ENCODE peak calls at places on chromosome 22, in six cellular contexts. One of them, this sample, is unnamed.

GRCh38 chr22:19291218-19291579 is 320 bp downstream of the CLTCL1 start:
- DNase-seq in heart left ventricle: peak; percentile 46
- DNase-seq in A549: no peak
- DNase-seq in lower leg skin: peak; percentile 88
- DNase-seq in body of pancreas: peak; percentile 46
- DNase-seq in NB4: peak; percentile 62
- DNase-seq in this sample: no peak

GRCh38 chr22:26479792-26480610 is 3.6 kb downstream of the HPS4 start:
- DNase-seq in heart left ventricle: no peak
- DNase-seq in A549: no peak
- DNase-seq in lower leg skin: no peak
- DNase-seq in body of pancreas: no peak
- DNase-seq in NB4: peak; percentile 65
- DNase-seq in this sample: no peak

GRCh38 chr22:20131856-20132685 is 467 bp downstream of the ZDHHC8 start:
- DNase-seq in heart left ventricle: peak; percentile 66
- DNase-seq in A549: no peak
- DNase-seq in lower leg skin: no peak
- DNase-seq in body of pancreas: peak; percentile 43
- DNase-seq in NB4: no peak
- DNase-seq in this sample: no peak

GRCh38 chr22:25120093-25120561 is 79.5 kb upstream of the CRYBB3 start:
- DNase-seq in heart left ventricle: peak; percentile 33
- DNase-seq in A549: no peak
- DNase-seq in lower leg skin: no peak
- DNase-seq in body of pancreas: peak; percentile 65
- DNase-seq in NB4: no peak
- DNase-seq in this sample: peak; percentile 46

GRCh38 chr22:25718109-25718830 is 23.7 kb upstream of the MYO18B start:
- DNase-seq in heart left ventricle: no peak
- DNase-seq in A549: no peak
- DNase-seq in lower leg skin: no peak
- DNase-seq in body of pancreas: no peak
- DNase-seq in NB4: no peak
- DNase-seq in this sample: no peak

GRCh38 chr22:18110194-18110943 is at the start of gene TUBA8:
- DNase-seq in heart left ventricle: peak; percentile 79
- DNase-seq in A549: no peak
- DNase-seq in lower leg skin: peak; percentile 92
- DNase-seq in body of pancreas: peak; percentile 53
- DNase-seq in NB4: peak; percentile 77
- DNase-seq in this sample: no peak

GRCh38 chr22:44440224-44441160 is 57.5 kb downstream of the RTL6 start:
- DNase-seq in heart left ventricle: no peak
- DNase-seq in A549: no peak
- DNase-seq in lower leg skin: peak; percentile 78
- DNase-seq in body of pancreas: no peak
- DNase-seq in NB4: no peak
- DNase-seq in this sample: no peak

GRCh38 chr22:31872209-31872608 is 72.1 kb upstream of the YWHAH start:
- DNase-seq in heart left ventricle: no peak
- DNase-seq in A549: no peak
- DNase-seq in lower leg skin: no peak
- DNase-seq in body of pancreas: no peak
- DNase-seq in NB4: peak; percentile 20
- DNase-seq in this sample: no peak

GRCh38 chr22:25402501-25403283 is 161.8 kb upstream of the GRK3 start:
- DNase-seq in heart left ventricle: peak; percentile 45
- DNase-seq in A549: no peak
- DNase-seq in lower leg skin: no peak
- DNase-seq in body of pancreas: no peak
- DNase-seq in NB4: no peak
- DNase-seq in this sample: peak; percentile 40

GRCh38 chr22:28029201-28029948 is 110.3 kb upstream of the PITPNB start:
- DNase-seq in heart left ventricle: peak; percentile 57
- DNase-seq in A549: no peak
- DNase-seq in lower leg skin: peak; percentile 83
- DNase-seq in body of pancreas: peak; percentile 84
- DNase-seq in NB4: peak; percentile 28
- DNase-seq in this sample: peak; percentile 80

GRCh38 chr22:19103881-19104821 is 18.1 kb downstream of the DGCR2 start:
- DNase-seq in heart left ventricle: no peak
- DNase-seq in A549: no peak
- DNase-seq in lower leg skin: no peak
- DNase-seq in body of pancreas: peak; percentile 86
- DNase-seq in NB4: no peak
- DNase-seq in this sample: no peak

GRCh38 chr22:18927573-18927972 is 8.5 kb downstream of the PRODH start:
- DNase-seq in heart left ventricle: no peak
- DNase-seq in A549: no peak
- DNase-seq in lower leg skin: no peak
- DNase-seq in body of pancreas: no peak
- DNase-seq in NB4: no peak
- DNase-seq in this sample: no peak

GRCh38 chr22:29197096-29197495 is 8.6 kb upstream of the EMID1 start:
- DNase-seq in heart left ventricle: no peak
- DNase-seq in A549: no peak
- DNase-seq in lower leg skin: no peak
- DNase-seq in body of pancreas: no peak
- DNase-seq in NB4: no peak
- DNase-seq in this sample: no peak

GRCh38 chr22:20174785-20175596 is 24.1 kb upstream of the CCDC188 start:
- DNase-seq in heart left ventricle: no peak
- DNase-seq in A549: no peak
- DNase-seq in lower leg skin: no peak
- DNase-seq in body of pancreas: no peak
- DNase-seq in NB4: peak; percentile 32
- DNase-seq in this sample: no peak

GRCh38 chr22:26054846-26055245 is 114.4 kb upstream of the SEZ6L start:
- DNase-seq in heart left ventricle: no peak
- DNase-seq in A549: no peak
- DNase-seq in lower leg skin: no peak
- DNase-seq in body of pancreas: no peak
- DNase-seq in NB4: no peak
- DNase-seq in this sample: no peak

GRCh38 chr22:46378499-46379300 is 43.2 kb downstream of the TRMU start:
- DNase-seq in heart left ventricle: no peak
- DNase-seq in A549: no peak
- DNase-seq in lower leg skin: no peak
- DNase-seq in body of pancreas: peak; percentile 18
- DNase-seq in NB4: no peak
- DNase-seq in this sample: no peak

GRCh38 chr22:46376908-46377565 is 41.5 kb downstream of the TRMU start:
- DNase-seq in heart left ventricle: no peak
- DNase-seq in A549: no peak
- DNase-seq in lower leg skin: no peak
- DNase-seq in body of pancreas: peak; percentile 50
- DNase-seq in NB4: no peak
- DNase-seq in this sample: no peak

GRCh38 chr22:46379301-46379930 is 43.9 kb downstream of the TRMU start:
- DNase-seq in heart left ventricle: no peak
- DNase-seq in A549: no peak
- DNase-seq in lower leg skin: no peak
- DNase-seq in body of pancreas: peak; percentile 67
- DNase-seq in NB4: no peak
- DNase-seq in this sample: no peak

GRCh38 chr22:46376096-46376495 is 40.6 kb downstream of the TRMU start:
- DNase-seq in heart left ventricle: no peak
- DNase-seq in A549: no peak
- DNase-seq in lower leg skin: no peak
- DNase-seq in body of pancreas: no peak
- DNase-seq in NB4: no peak
- DNase-seq in this sample: no peak

DNA sequence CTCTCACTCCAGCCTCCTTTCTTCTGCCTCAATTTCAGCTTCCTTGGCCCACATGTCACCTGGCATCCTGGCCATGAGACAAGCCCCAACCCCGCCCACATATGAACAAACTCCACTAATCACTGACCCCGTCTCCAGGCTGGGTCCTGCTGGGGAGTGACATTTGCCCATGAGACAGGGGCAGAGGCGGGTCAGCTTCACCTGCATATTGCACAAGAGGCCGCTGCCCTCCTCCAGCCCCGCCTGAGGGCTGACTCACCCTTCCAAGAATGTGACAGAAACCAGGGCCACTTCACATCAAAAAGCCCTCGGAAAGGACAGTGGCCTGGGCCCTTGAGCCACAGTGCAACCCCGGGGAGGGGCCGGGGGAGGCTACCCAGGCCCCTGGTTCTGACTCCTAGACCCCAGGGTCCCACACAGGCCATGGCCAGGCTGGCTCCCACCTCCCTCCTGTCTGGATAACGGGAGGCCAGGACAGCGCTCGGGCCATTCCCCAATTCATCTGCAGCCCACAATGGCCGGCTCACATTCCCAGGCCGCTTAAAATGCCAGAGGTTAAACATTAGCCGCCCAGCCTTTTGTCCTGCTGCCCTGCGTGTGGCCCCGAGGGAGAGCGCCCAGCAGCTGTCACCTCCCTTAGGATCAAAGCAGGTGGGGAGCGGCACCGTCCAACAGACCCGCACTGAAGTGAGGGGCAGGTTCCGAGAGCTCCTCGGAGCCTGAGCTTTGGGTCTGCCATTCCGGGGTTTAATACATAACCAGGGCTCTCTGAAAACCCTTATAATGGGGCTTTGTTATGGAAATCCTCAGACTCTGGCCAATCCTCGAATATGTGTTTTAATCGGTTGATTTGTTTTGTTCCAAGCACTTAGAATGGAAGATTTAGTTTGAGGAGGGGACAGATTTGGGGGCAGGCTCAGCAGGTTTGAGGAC is 42.3 kb downstream of the TRMU start:
- DNase-seq in heart left ventricle: no peak
- DNase-seq in A549: peak; percentile 92
- DNase-seq in lower leg skin: no peak
- DNase-seq in body of pancreas: peak; percentile 94
- DNase-seq in NB4: no peak
- DNase-seq in this sample: peak; percentile 79
- TF ChIP-seq POLR2A in heart left ventricle: no peak
- TF ChIP-seq POLR2A in A549: no peak
- TF ChIP-seq POLR2A in lower leg skin: no peak
- TF ChIP-seq POLR2A in body of pancreas: no peak
- TF ChIP-seq POLR2A in NB4: no peak
- TF ChIP-seq POLR2A in this sample: no peak

DNA sequence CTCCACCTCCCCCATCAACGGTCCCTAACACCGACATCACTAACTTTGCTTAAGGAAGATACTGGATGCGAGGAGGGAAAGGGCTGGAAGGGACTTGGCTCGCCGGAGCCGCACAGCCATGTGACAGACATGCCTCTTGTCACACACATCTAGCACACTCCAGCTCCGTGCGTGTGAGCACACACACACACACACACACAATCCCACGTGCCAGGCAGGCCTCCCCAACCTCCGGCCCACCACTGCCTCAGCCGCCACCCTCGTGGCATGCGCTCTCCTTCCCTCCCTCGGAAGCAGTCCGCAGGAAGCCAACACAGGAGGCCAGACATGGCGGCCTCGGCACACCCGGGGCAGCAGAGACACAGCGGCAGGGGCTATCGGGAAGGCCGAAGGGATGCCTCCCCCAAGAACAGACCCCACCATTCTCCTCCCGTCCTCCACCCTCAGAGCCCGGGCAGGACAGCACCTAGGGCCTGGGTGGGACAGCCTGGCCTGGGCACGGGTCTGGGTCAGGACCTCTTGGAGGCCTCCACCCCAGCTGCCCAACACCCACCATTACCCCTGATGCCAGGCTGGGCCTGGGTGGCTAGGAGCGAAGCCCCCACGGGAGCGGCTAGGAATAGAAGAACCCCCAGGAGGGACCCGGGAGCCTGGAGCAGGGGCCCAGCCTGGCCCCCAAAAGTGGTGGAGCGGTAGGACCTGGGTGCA is 1.0 kb downstream of the MFNG start:
- DNase-seq in heart left ventricle: peak; percentile 59
- DNase-seq in A549: no peak
- DNase-seq in lower leg skin: no peak
- DNase-seq in body of pancreas: no peak
- DNase-seq in NB4: no peak
- DNase-seq in this sample: no peak
- TF ChIP-seq POLR2A in heart left ventricle: no peak
- TF ChIP-seq POLR2A in A549: no peak
- TF ChIP-seq POLR2A in lower leg skin: no peak
- TF ChIP-seq POLR2A in body of pancreas: no peak
- TF ChIP-seq POLR2A in NB4: no peak
- TF ChIP-seq POLR2A in this sample: no peak

GRCh38 chr22:30289126-30289979 is at the start of gene CASTOR1:
- DNase-seq in heart left ventricle: peak; percentile 100
- DNase-seq in A549: peak; percentile 96
- DNase-seq in lower leg skin: peak; percentile 100
- DNase-seq in body of pancreas: peak; percentile 99
- DNase-seq in NB4: peak; percentile 96
- DNase-seq in this sample: peak; percentile 87

GRCh38 chr22:30291334-30291892 is 2.1 kb upstream of the CASTOR1 start:
- DNase-seq in heart left ventricle: no peak
- DNase-seq in A549: no peak
- DNase-seq in lower leg skin: no peak
- DNase-seq in body of pancreas: no peak
- DNase-seq in NB4: no peak
- DNase-seq in this sample: no peak

GRCh38 chr22:30289980-30290313 is 642 bp upstream of the CASTOR1 start:
- DNase-seq in heart left ventricle: no peak
- DNase-seq in A549: no peak
- DNase-seq in lower leg skin: no peak
- DNase-seq in body of pancreas: no peak
- DNase-seq in NB4: no peak
- DNase-seq in this sample: no peak

GRCh38 chr22:30290318-30290678 is 993 bp upstream of the CASTOR1 start:
- DNase-seq in heart left ventricle: no peak
- DNase-seq in A549: no peak
- DNase-seq in lower leg skin: no peak
- DNase-seq in body of pancreas: no peak
- DNase-seq in NB4: peak; percentile 56
- DNase-seq in this sample: no peak

GRCh38 chr22:30290679-30291333 is 1.5 kb upstream of the CASTOR1 start:
- DNase-seq in heart left ventricle: peak; percentile 92
- DNase-seq in A549: no peak
- DNase-seq in lower leg skin: peak; percentile 98
- DNase-seq in body of pancreas: peak; percentile 86
- DNase-seq in NB4: peak; percentile 82
- DNase-seq in this sample: peak; percentile 52
- TF ChIP-seq POLR2A in heart left ventricle: no peak
- TF ChIP-seq POLR2A in A549: no peak
- TF ChIP-seq POLR2A in lower leg skin: no peak
- TF ChIP-seq POLR2A in body of pancreas: no peak
- TF ChIP-seq POLR2A in NB4: no peak
- TF ChIP-seq POLR2A in this sample: no peak

GRCh38 chr22:50530280-50530856 is 556 bp upstream of the TYMP start:
- DNase-seq in heart left ventricle: peak; percentile 91
- DNase-seq in A549: peak; percentile 54
- DNase-seq in lower leg skin: peak; percentile 97
- DNase-seq in body of pancreas: peak; percentile 63
- DNase-seq in NB4: peak; percentile 84
- DNase-seq in this sample: no peak

GRCh38 chr22:50529416-50530279 is at the start of gene TYMP:
- DNase-seq in heart left ventricle: peak; percentile 84
- DNase-seq in A549: peak; percentile 45
- DNase-seq in lower leg skin: peak; percentile 95
- DNase-seq in body of pancreas: peak; percentile 44
- DNase-seq in NB4: no peak
- DNase-seq in this sample: no peak

GRCh38 chr22:50532353-50532700 is 2.5 kb upstream of the TYMP start:
- DNase-seq in heart left ventricle: peak; percentile 54
- DNase-seq in A549: no peak
- DNase-seq in lower leg skin: no peak
- DNase-seq in body of pancreas: no peak
- DNase-seq in NB4: no peak
- DNase-seq in this sample: no peak

GRCh38 chr22:50531546-50532352 is 1.9 kb upstream of the TYMP start:
- DNase-seq in heart left ventricle: peak; percentile 89
- DNase-seq in A549: no peak
- DNase-seq in lower leg skin: peak; percentile 97
- DNase-seq in body of pancreas: peak; percentile 73
- DNase-seq in NB4: peak; percentile 77
- DNase-seq in this sample: no peak

GRCh38 chr22:50530857-50531545 is 1.2 kb upstream of the TYMP start:
- DNase-seq in heart left ventricle: peak; percentile 90
- DNase-seq in A549: peak; percentile 60
- DNase-seq in lower leg skin: peak; percentile 98
- DNase-seq in body of pancreas: peak; percentile 72
- DNase-seq in NB4: peak; percentile 93
- DNase-seq in this sample: no peak
- TF ChIP-seq POLR2A in heart left ventricle: no peak
- TF ChIP-seq POLR2A in A549: peak; percentile 67
- TF ChIP-seq POLR2A in lower leg skin: peak; percentile 23
- TF ChIP-seq POLR2A in body of pancreas: no peak
- TF ChIP-seq POLR2A in NB4: peak; percentile 61
- TF ChIP-seq POLR2A in this sample: no peak